ENCODE peak calls at places on chromosome 14, in five cellular contexts. One of them, this sample, is unnamed. For H3K9me3, the result is how much of the 10 kb centered on the place peaks cover.

GRCh38 chr14:92391746-92392145 is 68.8 kb downstream of the SLC24A4 start:
- DNase-seq in stomach: no peak
- DNase-seq in H9: no peak
- DNase-seq in CD4-positive, alpha-beta memory T cell: no peak
- DNase-seq in spleen: no peak
- DNase-seq in this sample: no peak

GRCh38 chr14:72574687-72575086 is 319.2 kb downstream of the DPF3 start:
- DNase-seq in spleen: no peak
- DNase-seq in CD4-positive, alpha-beta memory T cell: no peak
- DNase-seq in H9: no peak
- DNase-seq in stomach: no peak
- DNase-seq in this sample: no peak

GRCh38 chr14:103281496-103282231 is 52.4 kb upstream of the EIF5 start:
- DNase-seq in CD4-positive, alpha-beta memory T cell: no peak
- DNase-seq in stomach: peak
- DNase-seq in H9: peak
- DNase-seq in spleen: no peak
- DNase-seq in this sample: no peak

GRCh38 chr14:24921903-24922302 is 128.0 kb downstream of the STXBP6 start:
- DNase-seq in H9: no peak
- DNase-seq in stomach: no peak
- DNase-seq in CD4-positive, alpha-beta memory T cell: no peak
- DNase-seq in spleen: no peak
- DNase-seq in this sample: no peak

GRCh38 chr14:61285364-61285763 is 4.2 kb upstream of the TMEM30B start:
- DNase-seq in H9: no peak
- DNase-seq in spleen: no peak
- DNase-seq in CD4-positive, alpha-beta memory T cell: no peak
- DNase-seq in stomach: no peak
- DNase-seq in this sample: no peak

GRCh38 chr14:66284346-66284745 is 201.8 kb upstream of the CCDC196 start:
- DNase-seq in spleen: no peak
- DNase-seq in stomach: no peak
- DNase-seq in H9: no peak
- DNase-seq in CD4-positive, alpha-beta memory T cell: no peak
- DNase-seq in this sample: no peak

GRCh38 chr14:104337381-104337780 is 199.0 kb downstream of the KIF26A start:
- DNase-seq in H9: no peak
- DNase-seq in CD4-positive, alpha-beta memory T cell: no peak
- DNase-seq in stomach: peak
- DNase-seq in spleen: no peak
- DNase-seq in this sample: no peak

GRCh38 chr14:52873694-52874093 is 77.2 kb downstream of the FERMT2 start:
- DNase-seq in H9: no peak
- DNase-seq in CD4-positive, alpha-beta memory T cell: no peak
- DNase-seq in spleen: no peak
- DNase-seq in stomach: no peak
- DNase-seq in this sample: no peak

GRCh38 chr14:93011650-93012317 is 88.8 kb downstream of the CHGA start:
- DNase-seq in H9: no peak
- DNase-seq in CD4-positive, alpha-beta memory T cell: no peak
- DNase-seq in spleen: no peak
- DNase-seq in stomach: no peak
- DNase-seq in this sample: no peak

GRCh38 chr14:77259025-77259715 is 11.8 kb downstream of the NGB start:
- DNase-seq in spleen: no peak
- DNase-seq in CD4-positive, alpha-beta memory T cell: no peak
- DNase-seq in H9: no peak
- DNase-seq in stomach: no peak
- DNase-seq in this sample: no peak

GRCh38 chr14:104933721-104934379 is 9.2 kb downstream of the PLD4 start:
- DNase-seq in H9: peak
- DNase-seq in stomach: no peak
- DNase-seq in spleen: no peak
- DNase-seq in CD4-positive, alpha-beta memory T cell: no peak
- DNase-seq in this sample: no peak

GRCh38 chr14:65486856-65487255 is 74.3 kb downstream of the FUT8 start:
- DNase-seq in spleen: no peak
- DNase-seq in H9: no peak
- DNase-seq in CD4-positive, alpha-beta memory T cell: no peak
- DNase-seq in stomach: no peak
- DNase-seq in this sample: no peak

GRCh38 chr14:73723799-73724621 is 9.8 kb upstream of the PNMA1 start:
- DNase-seq in stomach: peak
- DNase-seq in CD4-positive, alpha-beta memory T cell: no peak
- DNase-seq in spleen: no peak
- DNase-seq in H9: peak
- DNase-seq in this sample: peak

GRCh38 chr14:21267886-21268611 is 1.2 kb downstream of the HNRNPC start:
- DNase-seq in spleen: no peak
- DNase-seq in H9: no peak
- DNase-seq in stomach: no peak
- DNase-seq in CD4-positive, alpha-beta memory T cell: peak
- DNase-seq in this sample: peak

GRCh38 chr14:77892381-77892871 is 92.5 kb downstream of the ADCK1 start:
- DNase-seq in CD4-positive, alpha-beta memory T cell: no peak
- DNase-seq in spleen: peak
- DNase-seq in stomach: peak
- DNase-seq in H9: no peak
- DNase-seq in this sample: peak

GRCh38 chr14:63275611-63276010 is 43.1 kb downstream of the GPHB5 start:
- DNase-seq in spleen: no peak
- DNase-seq in CD4-positive, alpha-beta memory T cell: no peak
- DNase-seq in stomach: no peak
- DNase-seq in H9: no peak
- DNase-seq in this sample: no peak

GRCh38 chr14:29569194-29569593 is 358.5 kb downstream of the PRKD1 start:
- DNase-seq in H9: no peak
- DNase-seq in stomach: no peak
- DNase-seq in spleen: no peak
- DNase-seq in CD4-positive, alpha-beta memory T cell: no peak
- DNase-seq in this sample: no peak

DNA sequence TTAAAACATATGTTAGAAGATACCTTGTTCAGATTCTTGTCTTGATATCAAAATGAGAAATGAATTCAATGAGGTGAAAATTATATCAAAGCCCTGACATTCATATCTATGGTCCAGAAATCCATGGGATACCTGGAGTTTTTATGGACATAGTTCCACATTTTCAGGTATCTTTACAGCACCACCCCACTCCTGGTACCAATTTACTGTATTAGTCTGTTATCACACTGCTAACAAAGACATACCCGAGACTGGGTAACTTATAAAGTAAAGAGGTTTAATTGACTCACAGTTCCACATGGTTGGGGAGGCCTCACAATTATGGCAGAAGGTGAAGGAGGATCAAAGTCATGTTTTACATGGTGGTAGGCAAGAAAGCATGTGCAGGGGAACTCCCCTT is 361.5 kb downstream of the PRKD1 start:
- DNase-seq in spleen: no peak
- DNase-seq in stomach: no peak
- DNase-seq in H9: no peak
- DNase-seq in CD4-positive, alpha-beta memory T cell: no peak
- DNase-seq in this sample: no peak
- H3K9me3 ChIP-seq in spleen: under half
- H3K9me3 ChIP-seq in stomach: under half
- H3K9me3 ChIP-seq in H9: under half
- H3K9me3 ChIP-seq in CD4-positive, alpha-beta memory T cell: under half
- H3K9me3 ChIP-seq in this sample: under half

DNA sequence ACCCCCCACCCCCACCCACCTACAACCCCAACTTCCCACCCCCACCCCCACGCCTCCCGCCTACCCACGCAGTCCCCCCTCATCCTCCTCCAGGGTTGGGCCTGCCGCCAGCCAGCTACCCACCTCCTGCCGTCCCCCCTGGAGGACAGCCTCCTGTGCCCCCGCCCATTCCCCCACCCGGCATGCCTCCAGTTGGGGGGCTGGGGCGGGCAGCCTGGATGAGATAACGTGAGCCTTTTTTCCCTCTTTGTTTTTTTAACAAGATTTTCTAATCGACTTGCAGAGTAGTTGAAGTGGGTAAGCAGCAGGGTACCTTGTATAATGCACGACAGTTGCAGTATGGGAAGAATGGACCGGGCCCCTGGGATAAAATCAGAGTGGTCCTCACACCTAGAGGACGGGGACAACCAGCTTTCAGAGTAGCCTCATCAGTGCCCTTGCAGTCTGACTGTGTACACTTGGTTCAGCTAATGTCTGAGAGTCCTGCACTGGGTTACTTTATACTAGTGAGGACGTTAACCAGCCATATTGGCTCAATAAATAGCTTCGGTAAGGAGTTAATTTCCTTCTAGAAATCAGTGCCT is 29.4 kb downstream of the CCNK start:
- DNase-seq in CD4-positive, alpha-beta memory T cell: no peak
- DNase-seq in stomach: no peak
- DNase-seq in spleen: no peak
- DNase-seq in H9: no peak
- DNase-seq in this sample: no peak
- H3K27ac ChIP-seq in CD4-positive, alpha-beta memory T cell: no peak
- H3K27ac ChIP-seq in stomach: peak
- H3K27ac ChIP-seq in spleen: no peak
- H3K27ac ChIP-seq in H9: no peak
- H3K27ac ChIP-seq in this sample: no peak

GRCh38 chr14:27730204-27730603 is 1036.4 kb upstream of the FOXG1 start:
- DNase-seq in stomach: no peak
- DNase-seq in H9: no peak
- DNase-seq in spleen: no peak
- DNase-seq in CD4-positive, alpha-beta memory T cell: no peak
- DNase-seq in this sample: no peak

GRCh38 chr14:27721760-27722159 is 1044.8 kb upstream of the FOXG1 start:
- DNase-seq in stomach: no peak
- DNase-seq in CD4-positive, alpha-beta memory T cell: no peak
- DNase-seq in spleen: no peak
- DNase-seq in H9: no peak
- DNase-seq in this sample: no peak

GRCh38 chr14:27725482-27725881 is 1041.1 kb upstream of the FOXG1 start:
- DNase-seq in CD4-positive, alpha-beta memory T cell: no peak
- DNase-seq in stomach: no peak
- DNase-seq in H9: no peak
- DNase-seq in spleen: no peak
- DNase-seq in this sample: no peak

DNA sequence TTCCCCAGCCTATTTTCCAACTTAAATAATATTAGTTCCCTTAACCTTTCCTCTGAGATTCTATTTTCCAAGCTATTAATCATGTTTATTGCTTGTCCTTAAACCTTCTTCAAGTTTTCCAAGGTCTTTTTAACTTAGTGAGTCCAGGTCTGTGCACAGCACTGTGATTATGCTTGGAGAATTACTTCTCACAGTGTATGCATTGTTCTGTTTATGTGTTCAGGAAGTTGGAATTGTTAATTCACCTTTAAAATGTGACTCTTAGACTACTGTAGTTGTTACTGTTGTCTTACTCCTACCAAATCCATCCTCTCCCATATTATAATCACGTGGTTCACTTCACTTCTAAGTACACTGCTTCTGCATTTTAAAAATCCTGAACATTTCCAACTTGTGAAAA is 1039.2 kb upstream of the FOXG1 start:
- DNase-seq in H9: no peak
- DNase-seq in CD4-positive, alpha-beta memory T cell: no peak
- DNase-seq in spleen: no peak
- DNase-seq in stomach: no peak
- DNase-seq in this sample: no peak
- H3K9me3 ChIP-seq in H9: under half
- H3K9me3 ChIP-seq in CD4-positive, alpha-beta memory T cell: under half
- H3K9me3 ChIP-seq in spleen: under half
- H3K9me3 ChIP-seq in stomach: under half
- H3K9me3 ChIP-seq in this sample: under half

GRCh38 chr14:87794566-87794965 is 198.4 kb downstream of the GALC start:
- DNase-seq in spleen: no peak
- DNase-seq in CD4-positive, alpha-beta memory T cell: no peak
- DNase-seq in stomach: no peak
- DNase-seq in H9: no peak
- DNase-seq in this sample: no peak

GRCh38 chr14:87797001-87797400 is 196.0 kb downstream of the GALC start:
- DNase-seq in CD4-positive, alpha-beta memory T cell: no peak
- DNase-seq in stomach: no peak
- DNase-seq in spleen: no peak
- DNase-seq in H9: no peak
- DNase-seq in this sample: no peak

GRCh38 chr14:87799400-87799799 is 193.6 kb downstream of the GALC start:
- DNase-seq in stomach: no peak
- DNase-seq in spleen: no peak
- DNase-seq in H9: no peak
- DNase-seq in CD4-positive, alpha-beta memory T cell: no peak
- DNase-seq in this sample: no peak

GRCh38 chr14:87805315-87805723 is 187.7 kb downstream of the GALC start:
- DNase-seq in H9: peak
- DNase-seq in stomach: peak
- DNase-seq in CD4-positive, alpha-beta memory T cell: peak
- DNase-seq in spleen: peak
- DNase-seq in this sample: peak

GRCh38 chr14:87800216-87800615 is 192.8 kb downstream of the GALC start:
- DNase-seq in H9: no peak
- DNase-seq in spleen: no peak
- DNase-seq in CD4-positive, alpha-beta memory T cell: no peak
- DNase-seq in stomach: no peak
- DNase-seq in this sample: no peak
- H3K27ac ChIP-seq in H9: no peak
- H3K27ac ChIP-seq in spleen: no peak
- H3K27ac ChIP-seq in CD4-positive, alpha-beta memory T cell: no peak
- H3K27ac ChIP-seq in stomach: no peak
- H3K27ac ChIP-seq in this sample: no peak

GRCh38 chr14:33254342-33254741 is 315.7 kb downstream of the NPAS3 start:
- DNase-seq in CD4-positive, alpha-beta memory T cell: no peak
- DNase-seq in spleen: no peak
- DNase-seq in H9: no peak
- DNase-seq in stomach: no peak
- DNase-seq in this sample: no peak
- H3K9me3 ChIP-seq in CD4-positive, alpha-beta memory T cell: under half
- H3K9me3 ChIP-seq in spleen: under half
- H3K9me3 ChIP-seq in H9: under half
- H3K9me3 ChIP-seq in stomach: under half
- H3K9me3 ChIP-seq in this sample: under half

GRCh38 chr14:95045836-95046430 is 111.4 kb downstream of the DICER1 start:
- DNase-seq in CD4-positive, alpha-beta memory T cell: no peak
- DNase-seq in spleen: peak
- DNase-seq in H9: peak
- DNase-seq in stomach: peak
- DNase-seq in this sample: no peak

GRCh38 chr14:95046711-95047681 is 110.3 kb downstream of the DICER1 start:
- DNase-seq in spleen: peak
- DNase-seq in stomach: peak
- DNase-seq in H9: peak
- DNase-seq in CD4-positive, alpha-beta memory T cell: no peak
- DNase-seq in this sample: no peak

GRCh38 chr14:95048771-95049312 is 108.5 kb downstream of the DICER1 start:
- DNase-seq in H9: peak
- DNase-seq in spleen: peak
- DNase-seq in CD4-positive, alpha-beta memory T cell: no peak
- DNase-seq in stomach: peak
- DNase-seq in this sample: no peak

GRCh38 chr14:95049952-95050351 is 107.4 kb downstream of the DICER1 start:
- DNase-seq in stomach: no peak
- DNase-seq in spleen: no peak
- DNase-seq in CD4-positive, alpha-beta memory T cell: no peak
- DNase-seq in H9: no peak
- DNase-seq in this sample: no peak

GRCh38 chr14:95047754-95048153 is 109.6 kb downstream of the DICER1 start:
- DNase-seq in stomach: peak
- DNase-seq in spleen: peak
- DNase-seq in CD4-positive, alpha-beta memory T cell: no peak
- DNase-seq in H9: no peak
- DNase-seq in this sample: no peak
- H3K27ac ChIP-seq in stomach: peak
- H3K27ac ChIP-seq in spleen: no peak
- H3K27ac ChIP-seq in CD4-positive, alpha-beta memory T cell: no peak
- H3K27ac ChIP-seq in H9: no peak
- H3K27ac ChIP-seq in this sample: no peak

This sample was measured in body of pancreas.